ENCODE peak calls at places on chromosomes 7 and 10, in seven cellular contexts. One of them, this sample, is unnamed. For H3K4me1, the result is how much of the 10 kb centered on the place peaks cover.

GRCh38 chr7:10655031-10655430 is 318.6 kb upstream of the PHF14 start:
- DNase-seq in OCI-LY7: no peak
- DNase-seq in A549: no peak
- DNase-seq in heart left ventricle: no peak
- DNase-seq in mammary epithelial cell: no peak
- DNase-seq in heart right ventricle: no peak
- DNase-seq in astrocyte: no peak
- DNase-seq in this sample: no peak

GRCh38 chr7:136114966-136115762 is 138.0 kb upstream of the MTPN start:
- DNase-seq in OCI-LY7: peak
- DNase-seq in A549: peak
- DNase-seq in heart left ventricle: peak
- DNase-seq in mammary epithelial cell: peak
- DNase-seq in heart right ventricle: peak
- DNase-seq in astrocyte: peak
- DNase-seq in this sample: peak

GRCh38 chr10:8137272-8137680 is 82.8 kb downstream of the GATA3 start:
- DNase-seq in OCI-LY7: no peak
- DNase-seq in A549: no peak
- DNase-seq in heart left ventricle: no peak
- DNase-seq in mammary epithelial cell: no peak
- DNase-seq in heart right ventricle: no peak
- DNase-seq in astrocyte: no peak
- DNase-seq in this sample: no peak

GRCh38 chr7:106070567-106071254 is 41.4 kb downstream of the SYPL1 start:
- DNase-seq in OCI-LY7: no peak
- DNase-seq in A549: no peak
- DNase-seq in heart left ventricle: no peak
- DNase-seq in mammary epithelial cell: no peak
- DNase-seq in heart right ventricle: no peak
- DNase-seq in astrocyte: no peak
- DNase-seq in this sample: no peak

GRCh38 chr7:84722086-84722485 is 464.8 kb downstream of the SEMA3D start:
- DNase-seq in OCI-LY7: no peak
- DNase-seq in A549: no peak
- DNase-seq in heart left ventricle: no peak
- DNase-seq in mammary epithelial cell: no peak
- DNase-seq in heart right ventricle: no peak
- DNase-seq in astrocyte: no peak
- DNase-seq in this sample: no peak

GRCh38 chr10:92177546-92177945 is 113.3 kb downstream of the CPEB3 start:
- DNase-seq in OCI-LY7: no peak
- DNase-seq in A549: no peak
- DNase-seq in heart left ventricle: no peak
- DNase-seq in mammary epithelial cell: no peak
- DNase-seq in heart right ventricle: no peak
- DNase-seq in astrocyte: no peak
- DNase-seq in this sample: no peak

GRCh38 chr10:69362471-69362954 is 54.2 kb downstream of the TACR2 start:
- DNase-seq in OCI-LY7: no peak
- DNase-seq in A549: peak
- DNase-seq in heart left ventricle: peak
- DNase-seq in mammary epithelial cell: no peak
- DNase-seq in heart right ventricle: peak
- DNase-seq in astrocyte: peak
- DNase-seq in this sample: peak

GRCh38 chr10:80535671-80536360 is 1.9 kb upstream of the SH2D4B start:
- DNase-seq in OCI-LY7: peak
- DNase-seq in A549: peak
- DNase-seq in heart left ventricle: peak
- DNase-seq in mammary epithelial cell: peak
- DNase-seq in heart right ventricle: peak
- DNase-seq in astrocyte: no peak
- DNase-seq in this sample: peak

GRCh38 chr7:101125989-101126650 is 784 bp upstream of the SERPINE1 start:
- DNase-seq in OCI-LY7: peak
- DNase-seq in A549: peak
- DNase-seq in heart left ventricle: peak
- DNase-seq in mammary epithelial cell: peak
- DNase-seq in heart right ventricle: peak
- DNase-seq in astrocyte: peak
- DNase-seq in this sample: peak

DNA sequence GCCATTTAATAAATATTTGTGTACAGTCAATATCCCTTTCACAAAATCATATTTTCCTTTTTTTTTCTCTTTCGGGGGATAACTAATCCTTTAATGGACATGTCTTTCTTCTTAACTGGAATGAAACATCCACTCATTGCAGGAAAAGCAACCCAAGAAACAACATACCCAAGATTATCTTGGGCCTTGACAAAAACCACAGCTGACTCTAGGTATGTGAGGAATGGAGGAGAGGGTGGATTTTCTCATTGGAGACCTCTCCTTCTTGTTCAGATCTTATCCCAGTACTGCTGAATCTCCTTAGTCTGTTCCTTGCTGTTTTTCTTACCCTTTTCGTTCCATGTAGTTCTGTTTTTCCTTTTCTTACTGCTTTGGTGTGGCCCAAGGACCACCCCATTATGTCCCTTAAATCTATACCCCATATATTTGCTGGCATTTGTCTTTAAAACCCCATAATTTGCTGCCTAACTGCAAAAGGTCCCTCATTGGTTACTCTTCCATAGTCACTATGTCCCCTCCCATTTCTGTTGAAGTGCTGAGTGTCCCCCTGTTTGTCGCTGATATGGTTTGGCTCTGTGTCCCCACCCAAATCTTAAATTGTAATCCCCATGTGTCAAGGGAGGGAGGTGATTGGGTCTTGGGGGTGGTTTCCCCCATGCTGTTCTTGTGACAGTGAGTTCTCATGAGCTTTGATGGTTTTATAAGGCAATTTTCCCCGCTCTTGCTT is 6.8 kb upstream of the CDK6 start:
- DNase-seq in OCI-LY7: no peak
- DNase-seq in A549: no peak
- DNase-seq in heart left ventricle: no peak
- DNase-seq in mammary epithelial cell: no peak
- DNase-seq in heart right ventricle: no peak
- DNase-seq in astrocyte: peak
- DNase-seq in this sample: no peak
- H3K4me3 ChIP-seq in OCI-LY7: no peak
- H3K4me3 ChIP-seq in A549: no peak
- H3K4me3 ChIP-seq in heart left ventricle: no peak
- H3K4me3 ChIP-seq in mammary epithelial cell: no peak
- H3K4me3 ChIP-seq in heart right ventricle: no peak
- H3K4me3 ChIP-seq in astrocyte: no peak
- H3K4me3 ChIP-seq in this sample: no peak

GRCh38 chr10:124629410-124629809 is 114.8 kb downstream of the FAM53B start:
- DNase-seq in OCI-LY7: no peak
- DNase-seq in A549: no peak
- DNase-seq in heart left ventricle: no peak
- DNase-seq in mammary epithelial cell: no peak
- DNase-seq in heart right ventricle: peak
- DNase-seq in astrocyte: no peak
- DNase-seq in this sample: peak

GRCh38 chr10:124628676-124629021 is 115.5 kb downstream of the FAM53B start:
- DNase-seq in OCI-LY7: no peak
- DNase-seq in A549: no peak
- DNase-seq in heart left ventricle: no peak
- DNase-seq in mammary epithelial cell: no peak
- DNase-seq in heart right ventricle: no peak
- DNase-seq in astrocyte: no peak
- DNase-seq in this sample: no peak

GRCh38 chr10:124629842-124630241 is 114.3 kb downstream of the FAM53B start:
- DNase-seq in OCI-LY7: no peak
- DNase-seq in A549: no peak
- DNase-seq in heart left ventricle: no peak
- DNase-seq in mammary epithelial cell: no peak
- DNase-seq in heart right ventricle: no peak
- DNase-seq in astrocyte: no peak
- DNase-seq in this sample: no peak

GRCh38 chr10:124632064-124632531 is 112.1 kb downstream of the FAM53B start:
- DNase-seq in OCI-LY7: no peak
- DNase-seq in A549: no peak
- DNase-seq in heart left ventricle: peak
- DNase-seq in mammary epithelial cell: peak
- DNase-seq in heart right ventricle: peak
- DNase-seq in astrocyte: peak
- DNase-seq in this sample: peak

GRCh38 chr10:124630551-124630950 is 113.6 kb downstream of the FAM53B start:
- DNase-seq in OCI-LY7: no peak
- DNase-seq in A549: no peak
- DNase-seq in heart left ventricle: no peak
- DNase-seq in mammary epithelial cell: no peak
- DNase-seq in heart right ventricle: no peak
- DNase-seq in astrocyte: no peak
- DNase-seq in this sample: no peak
- H3K4me1 ChIP-seq in OCI-LY7: under half
- H3K4me1 ChIP-seq in A549: under half
- H3K4me1 ChIP-seq in heart left ventricle: half or more
- H3K4me1 ChIP-seq in mammary epithelial cell: under half
- H3K4me1 ChIP-seq in heart right ventricle: half or more
- H3K4me1 ChIP-seq in astrocyte: under half
- H3K4me1 ChIP-seq in this sample: half or more

DNA sequence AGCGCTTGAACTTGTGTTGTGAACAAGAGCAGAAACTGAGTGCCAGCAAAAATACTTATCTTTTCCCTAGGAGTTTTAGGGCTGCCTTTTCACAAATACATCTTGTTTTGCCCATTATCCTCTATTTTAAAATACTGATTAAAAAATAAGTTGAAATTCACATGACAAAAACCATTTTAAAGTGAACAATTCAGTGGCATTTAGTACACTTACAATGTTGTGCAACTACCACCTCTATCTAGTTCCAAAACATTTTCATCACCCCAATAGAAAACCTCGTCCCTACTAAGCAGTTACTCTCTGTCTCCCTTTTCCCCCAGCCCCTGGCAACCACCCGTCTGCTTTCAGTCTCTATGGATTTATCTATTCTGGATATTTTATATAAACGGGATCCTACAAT is 1.4 kb downstream of the WBP1L start:
- DNase-seq in OCI-LY7: no peak
- DNase-seq in A549: no peak
- DNase-seq in heart left ventricle: no peak
- DNase-seq in mammary epithelial cell: no peak
- DNase-seq in heart right ventricle: no peak
- DNase-seq in astrocyte: no peak
- DNase-seq in this sample: peak
- H3K4me3 ChIP-seq in OCI-LY7: peak
- H3K4me3 ChIP-seq in A549: no peak
- H3K4me3 ChIP-seq in heart left ventricle: peak
- H3K4me3 ChIP-seq in mammary epithelial cell: peak
- H3K4me3 ChIP-seq in heart right ventricle: peak
- H3K4me3 ChIP-seq in astrocyte: peak
- H3K4me3 ChIP-seq in this sample: peak

GRCh38 chr10:14250496-14250895 is 80.2 kb downstream of the FRMD4A start:
- DNase-seq in OCI-LY7: no peak
- DNase-seq in A549: no peak
- DNase-seq in heart left ventricle: no peak
- DNase-seq in mammary epithelial cell: no peak
- DNase-seq in heart right ventricle: no peak
- DNase-seq in astrocyte: no peak
- DNase-seq in this sample: no peak
- H3K4me1 ChIP-seq in OCI-LY7: under half
- H3K4me1 ChIP-seq in A549: under half
- H3K4me1 ChIP-seq in heart left ventricle: under half
- H3K4me1 ChIP-seq in mammary epithelial cell: under half
- H3K4me1 ChIP-seq in heart right ventricle: under half
- H3K4me1 ChIP-seq in astrocyte: under half
- H3K4me1 ChIP-seq in this sample: under half

GRCh38 chr7:97026705-97027426 is 2.2 kb upstream of the DLX5 start:
- DNase-seq in OCI-LY7: no peak
- DNase-seq in A549: no peak
- DNase-seq in heart left ventricle: no peak
- DNase-seq in mammary epithelial cell: no peak
- DNase-seq in heart right ventricle: no peak
- DNase-seq in astrocyte: no peak
- DNase-seq in this sample: no peak
- H3K4me3 ChIP-seq in OCI-LY7: no peak
- H3K4me3 ChIP-seq in A549: no peak
- H3K4me3 ChIP-seq in heart left ventricle: peak
- H3K4me3 ChIP-seq in mammary epithelial cell: no peak
- H3K4me3 ChIP-seq in heart right ventricle: peak
- H3K4me3 ChIP-seq in astrocyte: peak
- H3K4me3 ChIP-seq in this sample: peak

GRCh38 chr10:97714401-97715258 is 1.1 kb downstream of the MARVELD1 start:
- DNase-seq in OCI-LY7: no peak
- DNase-seq in A549: peak
- DNase-seq in heart left ventricle: peak
- DNase-seq in mammary epithelial cell: peak
- DNase-seq in heart right ventricle: peak
- DNase-seq in astrocyte: peak
- DNase-seq in this sample: peak

GRCh38 chr10:97711640-97712267 is 1.8 kb upstream of the MARVELD1 start:
- DNase-seq in OCI-LY7: no peak
- DNase-seq in A549: no peak
- DNase-seq in heart left ventricle: no peak
- DNase-seq in mammary epithelial cell: no peak
- DNase-seq in heart right ventricle: no peak
- DNase-seq in astrocyte: no peak
- DNase-seq in this sample: no peak

GRCh38 chr10:97715259-97715874 is 1.8 kb downstream of the MARVELD1 start:
- DNase-seq in OCI-LY7: no peak
- DNase-seq in A549: no peak
- DNase-seq in heart left ventricle: no peak
- DNase-seq in mammary epithelial cell: no peak
- DNase-seq in heart right ventricle: no peak
- DNase-seq in astrocyte: no peak
- DNase-seq in this sample: no peak

GRCh38 chr10:97713828-97714400 is 384 bp downstream of the MARVELD1 start:
- DNase-seq in OCI-LY7: peak
- DNase-seq in A549: peak
- DNase-seq in heart left ventricle: peak
- DNase-seq in mammary epithelial cell: peak
- DNase-seq in heart right ventricle: peak
- DNase-seq in astrocyte: peak
- DNase-seq in this sample: peak

GRCh38 chr10:97713351-97713827 is at the start of gene MARVELD1:
- DNase-seq in OCI-LY7: no peak
- DNase-seq in A549: peak
- DNase-seq in heart left ventricle: peak
- DNase-seq in mammary epithelial cell: peak
- DNase-seq in heart right ventricle: peak
- DNase-seq in astrocyte: peak
- DNase-seq in this sample: peak
- H3K4me1 ChIP-seq in OCI-LY7: under half
- H3K4me1 ChIP-seq in A549: under half
- H3K4me1 ChIP-seq in heart left ventricle: under half
- H3K4me1 ChIP-seq in mammary epithelial cell: under half
- H3K4me1 ChIP-seq in heart right ventricle: under half
- H3K4me1 ChIP-seq in astrocyte: under half
- H3K4me1 ChIP-seq in this sample: under half

DNA sequence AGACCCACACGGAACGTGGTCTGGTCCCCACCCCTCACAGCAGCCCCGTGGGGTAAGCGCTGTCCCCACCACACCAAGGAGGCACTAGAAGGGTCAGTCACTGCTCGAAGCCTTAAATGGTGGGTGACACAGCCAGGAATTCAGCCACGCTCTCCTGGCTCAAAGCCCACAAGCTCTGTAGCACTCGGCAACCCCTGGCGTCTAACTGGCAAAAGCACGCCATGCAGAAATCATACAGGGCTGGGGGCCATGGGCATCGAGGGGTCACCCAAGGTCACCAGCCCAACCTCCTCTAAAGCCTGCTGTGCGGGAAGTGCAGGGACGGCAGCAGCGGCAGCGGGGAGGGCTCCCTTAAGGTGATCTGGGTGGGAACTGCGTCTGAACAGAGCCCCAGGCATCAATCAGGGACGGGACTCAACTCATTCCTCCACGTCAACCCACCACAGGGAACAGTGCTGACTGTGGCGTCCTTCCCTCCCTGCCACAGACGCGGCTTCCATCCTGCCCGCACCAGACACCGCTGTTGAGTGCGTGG is 7.8 kb downstream of the GPER1 start:
- DNase-seq in OCI-LY7: no peak
- DNase-seq in A549: no peak
- DNase-seq in heart left ventricle: no peak
- DNase-seq in mammary epithelial cell: no peak
- DNase-seq in heart right ventricle: no peak
- DNase-seq in astrocyte: no peak
- DNase-seq in this sample: no peak
- H3K4me3 ChIP-seq in OCI-LY7: no peak
- H3K4me3 ChIP-seq in A549: no peak
- H3K4me3 ChIP-seq in heart left ventricle: no peak
- H3K4me3 ChIP-seq in mammary epithelial cell: no peak
- H3K4me3 ChIP-seq in heart right ventricle: no peak
- H3K4me3 ChIP-seq in astrocyte: no peak
- H3K4me3 ChIP-seq in this sample: no peak